ENCODE peak calls at places on chromosomes 4 and X, in four cellular contexts. One of them, this sample, is unnamed.

GRCh38 chrX:113059714-113060113 is 219.1 kb upstream of the AMOT start:
- DNase-seq in activated naive CD4-positive, alpha-beta T cell: no peak
- DNase-seq in Caki2: no peak
- DNase-seq in GM12865: no peak
- DNase-seq in this sample: no peak

GRCh38 chr4:183323295-183323694 is 1.1 kb upstream of the CLDN24 start:
- DNase-seq in Caki2: no peak
- DNase-seq in activated naive CD4-positive, alpha-beta T cell: no peak
- DNase-seq in GM12865: no peak
- DNase-seq in this sample: no peak

GRCh38 chr4:57020467-57021101 is 41.9 kb downstream of the POLR2B start:
- DNase-seq in activated naive CD4-positive, alpha-beta T cell: no peak
- DNase-seq in GM12865: no peak
- DNase-seq in Caki2: peak
- DNase-seq in this sample: no peak

GRCh38 chr4:187444061-187444460 is 551.5 kb upstream of the ZFP42 start:
- DNase-seq in Caki2: peak
- DNase-seq in activated naive CD4-positive, alpha-beta T cell: no peak
- DNase-seq in GM12865: no peak
- DNase-seq in this sample: no peak

GRCh38 chr4:176054942-176055341 is 10.7 kb upstream of the WDR17 start:
- DNase-seq in GM12865: peak
- DNase-seq in activated naive CD4-positive, alpha-beta T cell: no peak
- DNase-seq in Caki2: no peak
- DNase-seq in this sample: no peak

GRCh38 chr4:174262624-174263444 is 20.6 kb downstream of the FBXO8 start:
- DNase-seq in Caki2: no peak
- DNase-seq in activated naive CD4-positive, alpha-beta T cell: no peak
- DNase-seq in GM12865: no peak
- DNase-seq in this sample: no peak

GRCh38 chr4:139746430-139746829 is 80.8 kb downstream of the MGST2 start:
- DNase-seq in GM12865: no peak
- DNase-seq in Caki2: no peak
- DNase-seq in activated naive CD4-positive, alpha-beta T cell: no peak
- DNase-seq in this sample: no peak

GRCh38 chrX:154761977-154762528 is 611 bp upstream of the DKC1 start:
- DNase-seq in activated naive CD4-positive, alpha-beta T cell: no peak
- DNase-seq in GM12865: peak
- DNase-seq in Caki2: no peak
- DNase-seq in this sample: no peak

GRCh38 chrX:29196501-29196900 is 609.3 kb downstream of the IL1RAPL1 start:
- DNase-seq in GM12865: no peak
- DNase-seq in activated naive CD4-positive, alpha-beta T cell: no peak
- DNase-seq in Caki2: no peak
- DNase-seq in this sample: no peak

GRCh38 chr4:169249214-169249973 is 21.4 kb downstream of the SH3RF1 start:
- DNase-seq in activated naive CD4-positive, alpha-beta T cell: no peak
- DNase-seq in GM12865: no peak
- DNase-seq in Caki2: peak
- DNase-seq in this sample: no peak

This sample was measured in Karpas-422.